ENCODE peak calls at places on chromosome 18, in ten cellular contexts. R, H, I, O, F, X, N, S, W and U are unnamed samples.
A peak's percentile ranks its signal among the peaks of the same experiment; 100 is the strongest.

GRCh38 chr18:2954869-2955645 is 57.9 kb downstream of the LPIN2 start:
- DNase-seq in R (no peak), H (no peak), I (no peak), O (no peak), F (no peak), X (no peak), N (no peak), S (no peak), W (no peak), U (no peak)

GRCh38 chr18:77223653-77224052 is 26.0 kb upstream of the GALR1 start:
- DNase-seq in R (no peak), H (no peak), I (no peak), O (peak; percentile 75), F (peak; percentile 77), X (peak; percentile 52), N (no peak), S (no peak), W (peak; percentile 8), U (no peak)

GRCh38 chr18:79460445-79461300 is 64.9 kb downstream of the NFATC1 start:
- DNase-seq in R (no peak), H (no peak), I (no peak), O (no peak), F (no peak), X (peak; percentile 4), N (no peak), S (no peak), W (no peak), U (no peak)

GRCh38 chr18:10410472-10411300 is 43.7 kb upstream of the APCDD1 start:
- DNase-seq in R (peak; percentile 45), H (no peak), I (peak; percentile 35), O (no peak), F (peak; percentile 58), X (no peak), N (no peak), S (no peak), W (no peak), U (no peak)

GRCh38 chr18:6482198-6482977 is 67.7 kb upstream of the L3MBTL4 start:
- DNase-seq in R (peak; percentile 83), H (peak; percentile 78), I (peak; percentile 56), O (peak; percentile 70), F (peak; percentile 38), X (peak; percentile 67), N (no peak), S (peak; percentile 12), W (peak; percentile 3), U (peak; percentile 14)

GRCh38 chr18:623760-624620 is 27.2 kb downstream of the CLUL1 start:
- DNase-seq in R (peak; percentile 80), H (peak; percentile 75), I (peak; percentile 74), O (peak; percentile 83), F (peak; percentile 66), X (peak; percentile 78), N (peak; percentile 64), S (no peak), W (peak; percentile 56), U (peak; percentile 37)

GRCh38 chr18:74303936-74304335 is 11.7 kb upstream of the C18orf63 start:
- DNase-seq in R (no peak), H (no peak), I (no peak), O (no peak), F (peak; percentile 73), X (peak; percentile 25), N (no peak), S (no peak), W (no peak), U (peak; percentile 43)

GRCh38 chr18:33282142-33282541 is 158.4 kb downstream of the CCDC178 start:
- DNase-seq in R (no peak), H (no peak), I (no peak), O (no peak), F (no peak), X (no peak), N (no peak), S (no peak), W (no peak), U (no peak)

GRCh38 chr18:49608892-49609291 is 47.0 kb downstream of the LIPG start:
- DNase-seq in R (no peak), H (no peak), I (no peak), O (no peak), F (peak; percentile 88), X (no peak), N (no peak), S (no peak), W (no peak), U (no peak)

GRCh38 chr18:49613141-49613641 is 51.3 kb downstream of the LIPG start:
- DNase-seq in R (peak; percentile 89), H (no peak), I (peak; percentile 27), O (no peak), F (no peak), X (no peak), N (no peak), S (no peak), W (no peak), U (peak; percentile 80)

GRCh38 chr18:49612515-49613033 is 50.7 kb downstream of the LIPG start:
- DNase-seq in R (peak; percentile 20), H (no peak), I (no peak), O (no peak), F (peak; percentile 82), X (no peak), N (no peak), S (no peak), W (no peak), U (no peak)

GRCh38 chr18:49609416-49610284 is 47.8 kb downstream of the LIPG start:
- DNase-seq in R (no peak), H (no peak), I (no peak), O (no peak), F (peak; percentile 100), X (peak; percentile 46), N (no peak), S (peak; percentile 42), W (no peak), U (no peak)

DNA sequence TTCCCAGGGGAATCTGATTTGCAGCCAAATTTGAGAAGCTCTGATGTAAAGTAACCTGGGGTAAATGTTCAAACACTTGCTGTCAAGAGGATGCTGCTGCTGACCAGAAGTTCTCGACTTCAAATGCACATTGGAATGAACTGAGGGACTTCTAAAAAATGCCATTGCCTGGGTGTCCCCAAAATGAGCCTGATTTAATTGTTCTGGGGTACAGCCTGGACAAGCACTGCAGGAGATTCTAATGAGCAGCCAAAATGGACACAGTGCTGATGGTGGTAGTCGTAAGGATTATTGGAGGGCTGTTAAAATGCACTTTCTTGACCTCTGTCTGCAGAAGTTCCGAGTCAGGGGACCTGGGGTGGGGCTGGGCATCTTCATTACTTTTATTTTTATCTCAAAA is 49.5 kb downstream of the LIPG start:
- DNase-seq in R (no peak), H (no peak), I (no peak), O (no peak), F (no peak), X (no peak), N (no peak), S (no peak), W (no peak), U (no peak)
- TF ChIP-seq CTCF in R (no peak), H (no peak), I (no peak), O (no peak), F (no peak), X (no peak), N (no peak), S (no peak), W (no peak), U (no peak)

DNA sequence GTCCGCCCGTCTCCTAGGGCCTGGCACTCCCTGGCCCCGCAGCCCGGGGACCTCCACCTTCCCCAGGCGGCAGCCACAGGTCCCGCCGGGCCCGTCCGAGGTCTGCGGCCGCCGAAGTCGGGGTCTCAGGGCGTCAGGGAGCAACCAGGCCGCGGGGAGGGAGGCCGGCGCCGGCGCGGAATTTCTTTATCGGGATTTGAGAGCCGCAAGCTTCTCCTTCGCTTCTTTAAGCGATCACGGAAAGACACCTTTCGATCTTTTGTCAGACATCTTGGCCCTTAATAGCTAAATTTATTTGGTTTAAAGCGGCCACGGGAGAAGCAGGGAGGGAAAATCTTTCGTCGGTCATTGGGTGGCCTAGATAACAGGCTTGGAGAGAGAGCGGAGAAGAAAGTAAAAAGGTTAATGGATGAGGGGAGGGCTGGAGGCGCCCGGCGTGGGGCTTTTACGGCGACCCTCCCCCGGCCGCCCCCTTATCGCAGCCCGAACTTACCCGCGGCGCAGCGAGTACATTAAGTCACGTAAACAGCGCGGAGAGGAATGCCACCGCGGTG is 4.3 kb upstream of the GATA6 start:
- DNase-seq in R (peak; percentile 69), H (peak; percentile 78), I (peak; percentile 43), O (no peak), F (no peak), X (no peak), N (no peak), S (no peak), W (no peak), U (no peak)
- H3K4me3 ChIP-seq in R (peak overlapping the region; percentile 43), H (peak overlapping the region; percentile 69), I (peak overlapping the region; percentile 9), O (no peak overlapping the region), F (no peak overlapping the region), X (no peak overlapping the region), N (no peak overlapping the region), S (no peak overlapping the region), W (no peak overlapping the region), U (no peak overlapping the region)

GRCh38 chr18:14089176-14089575 is 43.1 kb downstream of the ZNF519 start:
- DNase-seq in R (no peak), H (no peak), I (no peak), O (no peak), F (no peak), X (no peak), N (no peak), S (no peak), W (no peak), U (no peak)

GRCh38 chr18:14089781-14090180 is 42.5 kb downstream of the ZNF519 start:
- DNase-seq in R (no peak), H (no peak), I (no peak), O (no peak), F (no peak), X (peak; percentile 18), N (no peak), S (no peak), W (no peak), U (no peak)

GRCh38 chr18:14085770-14086458 is 46.3 kb downstream of the ZNF519 start:
- DNase-seq in R (no peak), H (no peak), I (no peak), O (no peak), F (no peak), X (no peak), N (no peak), S (no peak), W (no peak), U (no peak)

GRCh38 chr18:14086459-14087231 is 45.6 kb downstream of the ZNF519 start:
- DNase-seq in R (peak; percentile 81), H (no peak), I (no peak), O (peak; percentile 41), F (peak; percentile 22), X (peak; percentile 37), N (peak; percentile 34), S (no peak), W (no peak), U (no peak)
- TF ChIP-seq CTCF in R (peak; percentile 87), H (no peak), I (peak; percentile 48), O (peak; percentile 74), F (peak; percentile 68), X (peak; percentile 83), N (peak; percentile 58), S (peak; percentile 80), W (peak; percentile 70), U (peak; percentile 69)

DNA sequence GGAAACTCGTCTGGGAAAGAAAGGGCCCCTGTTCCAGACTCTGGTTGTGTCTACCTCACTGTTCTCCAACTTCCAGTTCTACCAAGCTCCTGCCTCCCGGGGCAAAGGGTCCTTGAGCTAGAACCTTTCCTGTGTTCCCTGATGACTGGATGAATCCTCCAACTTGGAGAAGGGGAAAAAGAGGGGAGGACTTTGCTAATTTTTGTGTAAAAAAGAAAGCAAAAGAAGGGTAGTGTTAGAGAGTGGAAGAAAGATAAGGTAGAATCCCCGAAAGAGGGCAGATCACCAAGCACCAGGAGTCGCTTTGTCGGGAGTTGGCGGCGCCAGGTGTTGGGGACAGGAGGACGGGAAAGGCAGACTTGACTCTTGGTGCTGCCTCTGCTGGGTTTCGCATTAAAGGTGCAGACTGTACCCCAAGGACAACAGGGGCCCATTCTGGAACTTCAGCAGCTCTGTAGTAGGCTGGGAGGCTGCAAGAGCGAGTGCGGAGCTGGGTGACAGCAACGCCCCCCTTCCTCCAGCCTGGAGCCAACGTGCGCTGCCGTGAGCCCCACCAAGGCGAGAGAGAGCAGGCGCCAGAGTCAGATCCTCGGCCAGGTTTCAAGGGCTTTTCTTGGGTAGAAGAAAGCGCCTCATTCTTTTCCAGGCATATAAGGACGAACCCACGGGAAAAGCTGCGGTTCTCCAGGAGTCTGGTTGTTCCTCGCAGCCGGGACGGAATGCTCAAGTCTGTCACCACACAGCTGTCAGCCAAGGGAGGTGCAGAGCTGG is 1.7 kb downstream of the DOK6 start:
- DNase-seq in R (peak; percentile 42), H (no peak), I (no peak), O (no peak), F (no peak), X (no peak), N (no peak), S (no peak), W (no peak), U (no peak)
- H3K4me3 ChIP-seq in R (peak overlapping the region; percentile 70), H (no peak overlapping the region), I (no peak overlapping the region), O (peak overlapping the region; percentile 61), F (no peak overlapping the region), X (peak overlapping the region; percentile 42), N (no peak overlapping the region), S (no peak overlapping the region), W (no peak overlapping the region), U (no peak overlapping the region)